ENCODE peak calls at places on chromosomes 2 and 18, in six cellular contexts. One of them, this sample, is unnamed.

GRCh38 chr2:121524650-121525425 is 5.8 kb upstream of the RNU4ATAC start:
- DNase-seq in kidney tubule cell: no peak
- DNase-seq in GM23338: no peak
- DNase-seq in fibroblast of lung: no peak
- DNase-seq in endothelial cell: no peak
- DNase-seq in fibroblast of pulmonary artery: no peak
- DNase-seq in this sample: no peak

GRCh38 chr2:75896779-75897366 is 186.2 kb upstream of the GCFC2 start:
- DNase-seq in fibroblast of pulmonary artery: peak
- DNase-seq in endothelial cell: peak
- DNase-seq in fibroblast of lung: peak
- DNase-seq in GM23338: peak
- DNase-seq in kidney tubule cell: peak
- DNase-seq in this sample: peak

GRCh38 chr2:176174382-176174834 is 14.1 kb upstream of the HOXD1 start:
- DNase-seq in endothelial cell: no peak
- DNase-seq in fibroblast of pulmonary artery: no peak
- DNase-seq in fibroblast of lung: peak
- DNase-seq in kidney tubule cell: peak
- DNase-seq in GM23338: no peak
- DNase-seq in this sample: peak

GRCh38 chr2:59458862-59459261 is 1094.6 kb downstream of the BCL11A start:
- DNase-seq in endothelial cell: no peak
- DNase-seq in GM23338: peak
- DNase-seq in fibroblast of pulmonary artery: no peak
- DNase-seq in kidney tubule cell: no peak
- DNase-seq in fibroblast of lung: no peak
- DNase-seq in this sample: no peak

GRCh38 chr2:24834733-24835395 is 41.6 kb downstream of the CENPO start:
- DNase-seq in GM23338: no peak
- DNase-seq in fibroblast of lung: no peak
- DNase-seq in fibroblast of pulmonary artery: no peak
- DNase-seq in kidney tubule cell: no peak
- DNase-seq in endothelial cell: no peak
- DNase-seq in this sample: no peak

GRCh38 chr2:88055049-88055435 is 541 bp downstream of the KRCC1 start:
- DNase-seq in fibroblast of pulmonary artery: peak
- DNase-seq in endothelial cell: no peak
- DNase-seq in fibroblast of lung: peak
- DNase-seq in kidney tubule cell: no peak
- DNase-seq in GM23338: peak
- DNase-seq in this sample: peak

GRCh38 chr18:23861326-23861725 is 153.2 kb upstream of the TTC39C start:
- DNase-seq in kidney tubule cell: no peak
- DNase-seq in endothelial cell: no peak
- DNase-seq in fibroblast of pulmonary artery: no peak
- DNase-seq in GM23338: no peak
- DNase-seq in fibroblast of lung: no peak
- DNase-seq in this sample: no peak

GRCh38 chr18:22055466-22055865 is 113.9 kb upstream of the GATA6 start:
- DNase-seq in fibroblast of pulmonary artery: no peak
- DNase-seq in endothelial cell: no peak
- DNase-seq in GM23338: no peak
- DNase-seq in kidney tubule cell: no peak
- DNase-seq in fibroblast of lung: no peak
- DNase-seq in this sample: no peak

GRCh38 chr2:86223098-86223681 is 23.9 kb downstream of the MRPL35 start:
- DNase-seq in kidney tubule cell: no peak
- DNase-seq in GM23338: no peak
- DNase-seq in endothelial cell: no peak
- DNase-seq in fibroblast of pulmonary artery: peak
- DNase-seq in fibroblast of lung: peak
- DNase-seq in this sample: no peak

This sample was measured in renal cortical epithelial cell.